ENCODE peak calls at places on chromosomes 3 and 15, in four cellular contexts. One of them, this sample, is unnamed.

GRCh38 chr3:45841380-45841700 is 579 bp downstream of the LZTFL1 start:
- DNase-seq in K562: no peak
- DNase-seq in GM12878: no peak
- DNase-seq in IMR-90: peak
- DNase-seq in this sample: peak

GRCh38 chr3:23664459-23664858 is 141.3 kb upstream of the UBE2E1 start:
- DNase-seq in K562: no peak
- DNase-seq in IMR-90: peak
- DNase-seq in GM12878: no peak
- DNase-seq in this sample: no peak

GRCh38 chr3:129346690-129347440 is 68.2 kb downstream of the HMCES start:
- DNase-seq in IMR-90: no peak
- DNase-seq in GM12878: no peak
- DNase-seq in K562: no peak
- DNase-seq in this sample: no peak

GRCh38 chr3:156923349-156923748 is 97.2 kb downstream of the LEKR1 start:
- DNase-seq in K562: no peak
- DNase-seq in IMR-90: no peak
- DNase-seq in GM12878: no peak
- DNase-seq in this sample: no peak

GRCh38 chr3:73848173-73848751 is 223.5 kb upstream of the PDZRN3 start:
- DNase-seq in IMR-90: peak
- DNase-seq in GM12878: no peak
- DNase-seq in K562: no peak
- DNase-seq in this sample: no peak

GRCh38 chr3:45986303-45986982 is 9.2 kb downstream of the FYCO1 start:
- DNase-seq in K562: no peak
- DNase-seq in GM12878: no peak
- DNase-seq in IMR-90: peak
- DNase-seq in this sample: peak

GRCh38 chr3:162774613-162775100 is 1278.0 kb downstream of the OTOL1 start:
- DNase-seq in K562: no peak
- DNase-seq in GM12878: no peak
- DNase-seq in IMR-90: no peak
- DNase-seq in this sample: no peak

GRCh38 chr15:77021088-77021481 is 26.2 kb downstream of the PSTPIP1 start:
- DNase-seq in IMR-90: no peak
- DNase-seq in K562: no peak
- DNase-seq in GM12878: no peak
- DNase-seq in this sample: no peak

GRCh38 chr3:132315851-132316250 is 1.4 kb upstream of the ACP3 start:
- DNase-seq in GM12878: no peak
- DNase-seq in K562: no peak
- DNase-seq in IMR-90: peak
- DNase-seq in this sample: no peak

GRCh38 chr15:24756101-24756500 is 80.5 kb downstream of the NPAP1 start:
- DNase-seq in IMR-90: no peak
- DNase-seq in K562: no peak
- DNase-seq in GM12878: no peak
- DNase-seq in this sample: no peak

GRCh38 chr15:63380828-63381282 is 791 bp downstream of the CA12 start:
- DNase-seq in K562: no peak
- DNase-seq in IMR-90: no peak
- DNase-seq in GM12878: no peak
- DNase-seq in this sample: no peak
- H3K4me2 ChIP-seq in K562: no peak
- H3K4me2 ChIP-seq in IMR-90: peak
- H3K4me2 ChIP-seq in GM12878: no peak
- H3K4me2 ChIP-seq in this sample: peak

GRCh38 chr15:70867911-70868467 is 14.0 kb upstream of the LARP6 start:
- DNase-seq in IMR-90: peak
- DNase-seq in GM12878: no peak
- DNase-seq in K562: no peak
- DNase-seq in this sample: no peak

GRCh38 chr15:70869346-70869745 is 15.4 kb upstream of the LARP6 start:
- DNase-seq in K562: no peak
- DNase-seq in IMR-90: no peak
- DNase-seq in GM12878: no peak
- DNase-seq in this sample: no peak

GRCh38 chr15:70873232-70874054 is 18.8 kb downstream of the THAP10 start:
- DNase-seq in GM12878: no peak
- DNase-seq in K562: no peak
- DNase-seq in IMR-90: no peak
- DNase-seq in this sample: no peak

GRCh38 chr15:70866982-70867644 is 13.2 kb upstream of the LARP6 start:
- DNase-seq in K562: no peak
- DNase-seq in IMR-90: peak
- DNase-seq in GM12878: no peak
- DNase-seq in this sample: no peak

GRCh38 chr15:70870066-70870465 is 16.1 kb upstream of the LARP6 start:
- DNase-seq in IMR-90: peak
- DNase-seq in GM12878: no peak
- DNase-seq in K562: no peak
- DNase-seq in this sample: no peak
- TF ChIP-seq ELK1 in IMR-90: no peak
- TF ChIP-seq ELK1 in GM12878: no peak
- TF ChIP-seq ELK1 in K562: no peak
- TF ChIP-seq ELK1 in this sample: no peak

GRCh38 chr3:16910207-16910606 is 25.5 kb downstream of the PLCL2 start:
- DNase-seq in K562: no peak
- DNase-seq in GM12878: no peak
- DNase-seq in IMR-90: no peak
- DNase-seq in this sample: no peak
- H3K4me2 ChIP-seq in K562: no peak
- H3K4me2 ChIP-seq in GM12878: no peak
- H3K4me2 ChIP-seq in IMR-90: no peak
- H3K4me2 ChIP-seq in this sample: no peak

DNA sequence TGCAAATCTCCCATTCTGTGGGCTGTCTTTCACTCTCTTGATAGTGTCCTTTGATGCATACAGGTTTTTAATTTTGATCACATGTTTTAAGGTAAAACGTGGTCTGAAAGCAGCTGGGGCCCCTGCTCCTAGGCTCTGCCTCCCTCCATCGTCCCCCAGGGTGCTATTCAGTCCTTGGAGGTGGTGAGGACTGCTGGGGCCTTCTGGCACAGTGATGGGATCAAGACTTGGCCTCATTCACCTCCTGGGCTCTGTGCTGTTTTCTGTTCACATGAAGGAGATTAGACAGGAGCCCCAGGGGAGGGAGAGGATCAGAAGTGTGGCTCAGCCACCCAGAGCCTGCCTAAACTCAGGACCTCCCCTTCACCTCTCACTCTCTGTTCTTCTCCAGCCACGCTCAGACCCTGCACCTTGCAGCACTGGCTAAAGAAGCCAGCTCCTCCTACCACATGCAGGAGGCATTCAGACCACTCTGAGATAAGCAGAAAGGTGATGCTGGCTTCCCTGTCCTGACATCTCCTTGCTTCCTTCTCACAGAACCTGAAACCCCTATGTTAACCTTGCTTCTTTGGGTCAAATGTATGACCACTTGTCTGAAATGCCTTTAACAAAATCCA is 43.9 kb downstream of the PAQR5 start:
- DNase-seq in GM12878: no peak
- DNase-seq in IMR-90: no peak
- DNase-seq in K562: no peak
- DNase-seq in this sample: no peak
- TF ChIP-seq ELK1 in GM12878: no peak
- TF ChIP-seq ELK1 in IMR-90: no peak
- TF ChIP-seq ELK1 in K562: no peak
- TF ChIP-seq ELK1 in this sample: no peak

DNA sequence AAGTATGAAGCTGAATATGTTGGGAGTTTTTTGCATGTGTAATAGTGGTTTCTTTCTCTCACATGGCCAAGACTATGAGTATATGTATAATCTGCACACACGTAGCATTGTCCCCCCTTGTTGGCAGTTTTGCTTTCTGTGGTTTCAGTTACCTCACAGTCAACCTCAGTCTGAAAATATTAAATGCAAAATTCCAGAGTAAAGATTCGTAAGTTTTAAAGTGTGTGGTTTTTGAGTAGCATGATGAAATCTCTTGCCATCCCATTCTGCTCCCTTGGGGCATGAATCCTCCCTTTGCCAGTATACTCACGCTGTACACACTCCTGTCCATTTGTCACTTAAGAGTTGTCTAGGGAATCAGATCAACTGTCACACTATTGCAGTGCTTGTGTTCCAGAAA is 742.0 kb upstream of the CCDC54 start:
- DNase-seq in GM12878: no peak
- DNase-seq in IMR-90: peak
- DNase-seq in K562: no peak
- DNase-seq in this sample: no peak
- H3K4me2 ChIP-seq in GM12878: no peak
- H3K4me2 ChIP-seq in IMR-90: peak
- H3K4me2 ChIP-seq in K562: no peak
- H3K4me2 ChIP-seq in this sample: no peak

GRCh38 chr3:33081812-33082211 is 15.1 kb downstream of the GLB1 start:
- DNase-seq in IMR-90: no peak
- DNase-seq in GM12878: no peak
- DNase-seq in K562: no peak
- DNase-seq in this sample: no peak
- TF ChIP-seq ELK1 in IMR-90: no peak
- TF ChIP-seq ELK1 in GM12878: no peak
- TF ChIP-seq ELK1 in K562: no peak
- TF ChIP-seq ELK1 in this sample: no peak